ENCODE peak calls at places on chromosomes 3 and 15, in five cellular contexts. One of them, this sample, is unnamed.
A peak's percentile ranks its signal among the peaks of the same experiment; 100 is the strongest.

GRCh38 chr3:95460274-95460673 is 1354.1 kb upstream of the EPHA6 start:
- DNase-seq in nephron progenitor cell: no peak
- DNase-seq in IMR-90: no peak
- DNase-seq in colonic mucosa: no peak
- DNase-seq in activated B cell treated with CpG ODN at 0.5 μM for 24 hours: no peak
- DNase-seq in this sample: no peak

GRCh38 chr15:25543156-25543555 is 104.3 kb upstream of the UBE3A start:
- DNase-seq in nephron progenitor cell: no peak
- DNase-seq in IMR-90: peak; percentile 39
- DNase-seq in colonic mucosa: peak; percentile 40
- DNase-seq in activated B cell treated with CpG ODN at 0.5 μM for 24 hours: no peak
- DNase-seq in this sample: no peak

GRCh38 chr15:63439536-63440264 is 58.1 kb upstream of the CA12 start:
- DNase-seq in nephron progenitor cell: no peak
- DNase-seq in IMR-90: peak; percentile 65
- DNase-seq in colonic mucosa: no peak
- DNase-seq in activated B cell treated with CpG ODN at 0.5 μM for 24 hours: no peak
- DNase-seq in this sample: no peak

GRCh38 chr3:177487635-177488186 is 290.4 kb upstream of the TBL1XR1 start:
- DNase-seq in nephron progenitor cell: no peak
- DNase-seq in IMR-90: peak; percentile 31
- DNase-seq in colonic mucosa: no peak
- DNase-seq in activated B cell treated with CpG ODN at 0.5 μM for 24 hours: no peak
- DNase-seq in this sample: no peak

GRCh38 chr15:94177112-94177511 is 54.2 kb upstream of the MCTP2 start:
- DNase-seq in nephron progenitor cell: no peak
- DNase-seq in IMR-90: peak; percentile 77
- DNase-seq in colonic mucosa: no peak
- DNase-seq in activated B cell treated with CpG ODN at 0.5 μM for 24 hours: no peak
- DNase-seq in this sample: no peak

GRCh38 chr3:131110087-131110486 is 83.4 kb downstream of the NEK11 start:
- DNase-seq in nephron progenitor cell: no peak
- DNase-seq in IMR-90: peak; percentile 21
- DNase-seq in colonic mucosa: no peak
- DNase-seq in activated B cell treated with CpG ODN at 0.5 μM for 24 hours: no peak
- DNase-seq in this sample: no peak

GRCh38 chr3:105118905-105119304 is 247.8 kb upstream of the ALCAM start:
- DNase-seq in nephron progenitor cell: no peak
- DNase-seq in IMR-90: peak; percentile 43
- DNase-seq in colonic mucosa: no peak
- DNase-seq in activated B cell treated with CpG ODN at 0.5 μM for 24 hours: no peak
- DNase-seq in this sample: no peak

GRCh38 chr3:177721864-177722370 is 524.6 kb upstream of the TBL1XR1 start:
- DNase-seq in nephron progenitor cell: no peak
- DNase-seq in IMR-90: no peak
- DNase-seq in colonic mucosa: no peak
- DNase-seq in activated B cell treated with CpG ODN at 0.5 μM for 24 hours: no peak
- DNase-seq in this sample: no peak

GRCh38 chr3:109553573-109554371 is 216.4 kb upstream of the DPPA4 start:
- DNase-seq in nephron progenitor cell: no peak
- DNase-seq in IMR-90: peak; percentile 18
- DNase-seq in colonic mucosa: no peak
- DNase-seq in activated B cell treated with CpG ODN at 0.5 μM for 24 hours: no peak
- DNase-seq in this sample: no peak

GRCh38 chr3:188006726-188007393 is 147.1 kb upstream of the LPP start:
- DNase-seq in nephron progenitor cell: peak; percentile 15
- DNase-seq in IMR-90: no peak
- DNase-seq in colonic mucosa: no peak
- DNase-seq in activated B cell treated with CpG ODN at 0.5 μM for 24 hours: peak; percentile 25
- DNase-seq in this sample: peak; percentile 44

GRCh38 chr3:88034463-88034862 is 24.3 kb downstream of the CGGBP1 start:
- DNase-seq in nephron progenitor cell: no peak
- DNase-seq in IMR-90: no peak
- DNase-seq in colonic mucosa: no peak
- DNase-seq in activated B cell treated with CpG ODN at 0.5 μM for 24 hours: no peak
- DNase-seq in this sample: no peak

GRCh38 chr3:88034876-88035275 is 23.9 kb downstream of the CGGBP1 start:
- DNase-seq in nephron progenitor cell: no peak
- DNase-seq in IMR-90: no peak
- DNase-seq in colonic mucosa: no peak
- DNase-seq in activated B cell treated with CpG ODN at 0.5 μM for 24 hours: no peak
- DNase-seq in this sample: no peak

GRCh38 chr3:88041005-88041404 is 17.8 kb downstream of the CGGBP1 start:
- DNase-seq in nephron progenitor cell: no peak
- DNase-seq in IMR-90: no peak
- DNase-seq in colonic mucosa: no peak
- DNase-seq in activated B cell treated with CpG ODN at 0.5 μM for 24 hours: no peak
- DNase-seq in this sample: no peak

GRCh38 chr3:88036221-88036620 is 22.6 kb downstream of the CGGBP1 start:
- DNase-seq in nephron progenitor cell: no peak
- DNase-seq in IMR-90: no peak
- DNase-seq in colonic mucosa: no peak
- DNase-seq in activated B cell treated with CpG ODN at 0.5 μM for 24 hours: no peak
- DNase-seq in this sample: no peak

DNA sequence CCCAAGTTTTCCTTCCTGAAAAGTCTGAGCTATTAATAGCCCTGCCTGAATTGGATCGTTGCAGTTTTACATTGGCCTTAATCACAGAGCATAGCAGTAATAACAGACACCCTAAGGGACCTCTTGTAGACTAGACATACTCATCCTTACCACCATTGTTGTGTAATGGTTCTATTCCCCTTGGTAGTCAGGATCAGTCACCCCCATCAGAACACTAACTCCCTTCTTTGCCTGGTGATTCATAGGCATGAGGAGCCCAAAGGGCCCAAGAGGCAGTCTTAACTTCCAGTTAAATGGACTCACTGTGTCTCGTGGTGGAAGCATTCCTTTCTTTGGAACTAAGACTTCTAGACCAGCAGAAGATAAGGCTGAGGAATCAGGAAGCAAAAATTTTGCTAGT is 20.2 kb downstream of the CGGBP1 start:
- DNase-seq in nephron progenitor cell: no peak
- DNase-seq in IMR-90: peak; percentile 80
- DNase-seq in colonic mucosa: no peak
- DNase-seq in activated B cell treated with CpG ODN at 0.5 μM for 24 hours: no peak
- DNase-seq in this sample: no peak
- TF ChIP-seq CTCF in nephron progenitor cell: no peak
- TF ChIP-seq CTCF in IMR-90: no peak
- TF ChIP-seq CTCF in colonic mucosa: no peak
- TF ChIP-seq CTCF in activated B cell treated with CpG ODN at 0.5 μM for 24 hours: no peak
- TF ChIP-seq CTCF in this sample: no peak

GRCh38 chr3:59862686-59863085 is 812.9 kb upstream of the CFAP20DC start:
- DNase-seq in nephron progenitor cell: no peak
- DNase-seq in IMR-90: peak; percentile 80
- DNase-seq in colonic mucosa: no peak
- DNase-seq in activated B cell treated with CpG ODN at 0.5 μM for 24 hours: no peak
- DNase-seq in this sample: no peak
- TF ChIP-seq CTCF in nephron progenitor cell: no peak
- TF ChIP-seq CTCF in IMR-90: no peak
- TF ChIP-seq CTCF in colonic mucosa: no peak
- TF ChIP-seq CTCF in activated B cell treated with CpG ODN at 0.5 μM for 24 hours: no peak
- TF ChIP-seq CTCF in this sample: no peak

GRCh38 chr3:135246027-135246426 is 451.0 kb downstream of the EPHB1 start:
- DNase-seq in nephron progenitor cell: no peak
- DNase-seq in IMR-90: no peak
- DNase-seq in colonic mucosa: no peak
- DNase-seq in activated B cell treated with CpG ODN at 0.5 μM for 24 hours: no peak
- DNase-seq in this sample: no peak
- TF ChIP-seq CTCF in nephron progenitor cell: no peak
- TF ChIP-seq CTCF in IMR-90: no peak
- TF ChIP-seq CTCF in colonic mucosa: no peak
- TF ChIP-seq CTCF in activated B cell treated with CpG ODN at 0.5 μM for 24 hours: no peak
- TF ChIP-seq CTCF in this sample: no peak

GRCh38 chr15:90232941-90233700 is 620 bp downstream of the CIB1 start:
- DNase-seq in nephron progenitor cell: peak; percentile 66
- DNase-seq in IMR-90: peak; percentile 26
- DNase-seq in colonic mucosa: peak; percentile 90
- DNase-seq in activated B cell treated with CpG ODN at 0.5 μM for 24 hours: no peak
- DNase-seq in this sample: peak; percentile 58
- TF ChIP-seq CTCF in nephron progenitor cell: peak; percentile 40
- TF ChIP-seq CTCF in IMR-90: peak; percentile 40
- TF ChIP-seq CTCF in colonic mucosa: peak; percentile 55
- TF ChIP-seq CTCF in activated B cell treated with CpG ODN at 0.5 μM for 24 hours: no peak
- TF ChIP-seq CTCF in this sample: peak; percentile 66

GRCh38 chr15:78714890-78715289 is 73.9 kb upstream of the CHRNB4 start:
- DNase-seq in nephron progenitor cell: no peak
- DNase-seq in IMR-90: no peak
- DNase-seq in colonic mucosa: no peak
- DNase-seq in activated B cell treated with CpG ODN at 0.5 μM for 24 hours: no peak
- DNase-seq in this sample: no peak

GRCh38 chr15:78715439-78715838 is 74.4 kb upstream of the CHRNB4 start:
- DNase-seq in nephron progenitor cell: no peak
- DNase-seq in IMR-90: no peak
- DNase-seq in colonic mucosa: no peak
- DNase-seq in activated B cell treated with CpG ODN at 0.5 μM for 24 hours: no peak
- DNase-seq in this sample: no peak

GRCh38 chr15:78715930-78716329 is 74.9 kb upstream of the CHRNB4 start:
- DNase-seq in nephron progenitor cell: no peak
- DNase-seq in IMR-90: peak; percentile 82
- DNase-seq in colonic mucosa: no peak
- DNase-seq in activated B cell treated with CpG ODN at 0.5 μM for 24 hours: no peak
- DNase-seq in this sample: no peak

GRCh38 chr15:78718257-78718656 is 77.2 kb upstream of the CHRNB4 start:
- DNase-seq in nephron progenitor cell: no peak
- DNase-seq in IMR-90: no peak
- DNase-seq in colonic mucosa: no peak
- DNase-seq in activated B cell treated with CpG ODN at 0.5 μM for 24 hours: no peak
- DNase-seq in this sample: no peak

DNA sequence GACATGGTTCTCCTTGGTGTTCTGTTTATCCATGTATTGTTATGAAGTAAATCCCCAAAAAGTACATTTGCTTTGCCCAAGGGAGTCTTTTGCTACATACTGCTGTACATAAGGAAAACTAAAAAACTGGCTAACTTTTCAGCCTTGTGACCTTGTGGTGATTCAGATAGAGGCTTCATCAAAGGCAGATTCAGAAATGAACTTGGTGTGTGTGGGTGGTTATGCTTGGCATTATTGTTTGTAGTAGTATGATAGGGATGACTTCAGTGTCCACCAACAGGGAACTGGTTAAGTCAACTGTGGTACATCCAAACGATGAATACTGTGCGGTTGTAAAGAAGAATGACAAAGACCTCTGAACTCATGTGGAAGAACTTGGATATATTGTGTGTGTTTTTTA is 75.6 kb upstream of the CHRNB4 start:
- DNase-seq in nephron progenitor cell: no peak
- DNase-seq in IMR-90: peak; percentile 16
- DNase-seq in colonic mucosa: no peak
- DNase-seq in activated B cell treated with CpG ODN at 0.5 μM for 24 hours: no peak
- DNase-seq in this sample: no peak
- TF ChIP-seq CTCF in nephron progenitor cell: no peak
- TF ChIP-seq CTCF in IMR-90: no peak
- TF ChIP-seq CTCF in colonic mucosa: no peak
- TF ChIP-seq CTCF in activated B cell treated with CpG ODN at 0.5 μM for 24 hours: no peak
- TF ChIP-seq CTCF in this sample: no peak

GRCh38 chr3:140055032-140055791 is 120.2 kb downstream of the CLSTN2 start:
- DNase-seq in nephron progenitor cell: no peak
- DNase-seq in IMR-90: no peak
- DNase-seq in colonic mucosa: no peak
- DNase-seq in activated B cell treated with CpG ODN at 0.5 μM for 24 hours: no peak
- DNase-seq in this sample: no peak

GRCh38 chr3:140050977-140051957 is 116.3 kb downstream of the CLSTN2 start:
- DNase-seq in nephron progenitor cell: no peak
- DNase-seq in IMR-90: no peak
- DNase-seq in colonic mucosa: no peak
- DNase-seq in activated B cell treated with CpG ODN at 0.5 μM for 24 hours: no peak
- DNase-seq in this sample: no peak

GRCh38 chr3:140053794-140054193 is 118.8 kb downstream of the CLSTN2 start:
- DNase-seq in nephron progenitor cell: no peak
- DNase-seq in IMR-90: no peak
- DNase-seq in colonic mucosa: no peak
- DNase-seq in activated B cell treated with CpG ODN at 0.5 μM for 24 hours: no peak
- DNase-seq in this sample: no peak

GRCh38 chr3:140053011-140053702 is 118.2 kb downstream of the CLSTN2 start:
- DNase-seq in nephron progenitor cell: peak; percentile 38
- DNase-seq in IMR-90: no peak
- DNase-seq in colonic mucosa: peak; percentile 39
- DNase-seq in activated B cell treated with CpG ODN at 0.5 μM for 24 hours: no peak
- DNase-seq in this sample: no peak

DNA sequence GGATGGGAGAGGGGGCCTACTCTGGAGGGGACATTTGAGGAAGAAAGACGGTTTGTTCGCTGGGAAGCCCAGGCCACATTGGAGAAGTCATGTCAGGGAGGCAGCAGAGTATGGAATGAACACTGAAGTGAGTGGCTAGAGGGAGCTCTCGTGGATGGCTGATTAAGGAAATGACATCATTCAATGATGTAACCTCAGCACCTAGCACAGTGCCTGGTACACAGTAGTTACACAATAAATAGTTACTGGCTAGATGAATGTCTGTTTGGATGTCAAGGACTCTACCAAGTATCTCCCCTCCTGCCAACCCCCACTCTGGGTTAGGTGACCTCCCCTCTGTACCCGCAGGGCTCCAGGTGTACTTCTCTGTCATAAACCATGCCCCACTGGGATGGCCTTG is 121.1 kb downstream of the CLSTN2 start:
- DNase-seq in nephron progenitor cell: no peak
- DNase-seq in IMR-90: no peak
- DNase-seq in colonic mucosa: no peak
- DNase-seq in activated B cell treated with CpG ODN at 0.5 μM for 24 hours: no peak
- DNase-seq in this sample: no peak
- TF ChIP-seq CTCF in nephron progenitor cell: no peak
- TF ChIP-seq CTCF in IMR-90: no peak
- TF ChIP-seq CTCF in colonic mucosa: no peak
- TF ChIP-seq CTCF in activated B cell treated with CpG ODN at 0.5 μM for 24 hours: no peak
- TF ChIP-seq CTCF in this sample: no peak

DNA sequence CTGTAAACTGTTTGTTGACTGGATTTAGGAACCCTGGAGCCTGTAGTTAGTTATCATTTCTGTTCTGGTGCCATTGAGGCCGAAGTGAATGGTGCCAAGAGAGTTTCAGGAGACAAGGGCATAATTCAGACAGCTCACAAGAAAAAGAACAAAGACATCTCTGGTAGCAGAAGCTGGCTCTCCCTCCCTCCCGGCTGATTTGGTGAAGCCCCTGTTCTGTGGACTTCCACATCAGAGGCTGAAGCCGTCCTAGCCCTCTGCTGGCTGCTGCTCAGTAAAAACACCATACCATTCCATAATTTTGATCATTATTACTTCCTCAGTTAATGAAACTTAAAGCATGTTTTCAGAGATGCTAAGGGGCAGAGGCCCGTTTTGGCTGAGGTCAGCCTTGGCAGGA is 381.2 kb upstream of the WNT5A start:
- DNase-seq in nephron progenitor cell: no peak
- DNase-seq in IMR-90: no peak
- DNase-seq in colonic mucosa: no peak
- DNase-seq in activated B cell treated with CpG ODN at 0.5 μM for 24 hours: no peak
- DNase-seq in this sample: no peak
- TF ChIP-seq CTCF in nephron progenitor cell: no peak
- TF ChIP-seq CTCF in IMR-90: no peak
- TF ChIP-seq CTCF in colonic mucosa: no peak
- TF ChIP-seq CTCF in activated B cell treated with CpG ODN at 0.5 μM for 24 hours: no peak
- TF ChIP-seq CTCF in this sample: no peak